ENCODE peak calls at places on chromosomes 6 and 20, in five cellular contexts. Q is mesenchymal stem cell, H is neuronal stem cell, W is H9, S is IMR-90. Y is an unnamed sample.
A peak's percentile ranks its signal among the peaks of the same experiment; 100 is the strongest.

GRCh38 chr6:69771158-69771906 is 25.5 kb downstream of the LMBRD1 start:
- DNase-seq in Q (no peak), H (no peak), W (no peak), S (no peak), Y (peak; percentile 51)

GRCh38 chr6:137681445-137682009 is 185.5 kb upstream of the TNFAIP3 start:
- DNase-seq in Q (no peak), H (no peak), W (no peak), S (no peak), Y (no peak)

GRCh38 chr20:46215913-46216707 is 92.2 kb downstream of the CDH22 start:
- DNase-seq in Q (peak; percentile 77), H (peak; percentile 75), W (peak; percentile 91), S (peak; percentile 28), Y (peak; percentile 99)

GRCh38 chr20:61510778-61511330 is 258.8 kb downstream of the CDH4 start:
- DNase-seq in Q (no peak), H (no peak), W (no peak), S (no peak), Y (peak; percentile 94)

GRCh38 chr20:37789408-37789807 is 95.6 kb downstream of the CTNNBL1 start:
- DNase-seq in Q (no peak), H (no peak), W (no peak), S (no peak), Y (no peak)

GRCh38 chr6:13397359-13398080 is 69.2 kb upstream of the TBC1D7 start:
- DNase-seq in Q (no peak), H (no peak), W (no peak), S (no peak), Y (no peak)

GRCh38 chr20:18506744-18507143 is 996 bp upstream of the SEC23B start:
- DNase-seq in Q (peak; percentile 11), H (no peak), W (no peak), S (no peak), Y (no peak)

GRCh38 chr6:11358904-11359840 is 126.7 kb upstream of the NEDD9 start:
- DNase-seq in Q (peak; percentile 53), H (no peak), W (no peak), S (no peak), Y (no peak)

GRCh38 chr6:7314414-7314813 is 1.4 kb upstream of the SSR1 start:
- DNase-seq in Q (no peak), H (no peak), W (no peak), S (no peak), Y (no peak)

GRCh38 chr6:56708810-56709597 is 66.3 kb upstream of the DST start:
- DNase-seq in Q (peak; percentile 75), H (no peak), W (no peak), S (peak; percentile 76), Y (peak; percentile 51)

GRCh38 chr20:45303586-45304463 is 2.8 kb upstream of the RBPJL start:
- DNase-seq in Q (no peak), H (no peak), W (no peak), S (no peak), Y (no peak)

GRCh38 chr6:157163434-157164159 is 159.7 kb downstream of the TMEM242 start:
- DNase-seq in Q (no peak), H (no peak), W (no peak), S (no peak), Y (no peak)

GRCh38 chr6:1285589-1286340 is 26.1 kb upstream of the FOXQ1 start:
- DNase-seq in Q (peak; percentile 78), H (no peak), W (no peak), S (peak; percentile 71), Y (peak; percentile 30)

GRCh38 chr6:28600188-28600587 is 74.5 kb downstream of the GPX5 start:
- DNase-seq in Q (no peak), H (no peak), W (no peak), S (no peak), Y (no peak)

GRCh38 chr20:59232618-59233017 is 67.8 kb upstream of the EDN3 start:
- DNase-seq in Q (no peak), H (no peak), W (no peak), S (peak; percentile 4), Y (no peak)

GRCh38 chr6:115668781-115669180 is 391.9 kb downstream of the FRK start:
- DNase-seq in Q (no peak), H (no peak), W (no peak), S (no peak), Y (peak; percentile 13)

GRCh38 chr6:6803180-6803978 is 214.9 kb downstream of the LY86 start:
- DNase-seq in Q (no peak), H (no peak), W (no peak), S (no peak), Y (no peak)

GRCh38 chr6:160139420-160139851 is 17.8 kb downstream of the SLC22A1 start:
- DNase-seq in Q (peak; percentile 79), H (no peak), W (no peak), S (peak; percentile 92), Y (peak; percentile 75)

GRCh38 chr20:49591217-49591865 is 23.4 kb upstream of the PTGIS start:
- DNase-seq in Q (no peak), H (no peak), W (no peak), S (peak; percentile 70), Y (no peak)

GRCh38 chr6:166877349-166877748 is 79.0 kb downstream of the RNASET2 start:
- DNase-seq in Q (no peak), H (no peak), W (no peak), S (no peak), Y (no peak)

GRCh38 chr6:20313960-20314530 is 87.6 kb upstream of the E2F3 start:
- DNase-seq in Q (peak; percentile 22), H (no peak), W (no peak), S (no peak), Y (no peak)

DNA sequence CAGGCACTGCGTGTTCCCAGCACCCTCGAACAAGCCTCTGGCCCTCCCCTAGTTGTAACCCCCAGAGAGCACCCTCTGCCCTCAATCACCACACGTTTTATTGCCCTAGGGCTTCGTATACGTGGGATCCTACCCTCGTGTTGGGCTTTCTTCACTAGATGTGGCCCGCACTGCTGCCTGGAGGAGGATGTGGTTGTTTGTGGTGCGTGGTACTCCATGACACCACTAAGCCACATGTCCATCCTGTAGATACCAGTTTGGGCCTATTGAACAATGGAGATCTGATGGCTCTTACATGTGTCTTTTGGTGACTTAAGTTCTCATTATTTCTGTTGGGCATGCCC is 17.0 kb downstream of the SLC2A4RG start:
- DNase-seq in Q (no peak), H (no peak), W (no peak), S (no peak), Y (no peak)
- H3K4ac ChIP-seq in Q (no peak overlapping the region), H (no peak overlapping the region), W (no peak overlapping the region), S (no peak overlapping the region), Y (no peak overlapping the region)

GRCh38 chr6:15616266-15616665 is 46.6 kb downstream of the DTNBP1 start:
- DNase-seq in Q (no peak), H (no peak), W (no peak), S (no peak), Y (peak; percentile 18)
- H3K4me2 ChIP-seq in Q (no peak overlapping the region), H (no peak overlapping the region), W (no peak overlapping the region), S (no peak overlapping the region), Y (no peak overlapping the region)

GRCh38 chr20:47265214-47265613 is 91.3 kb downstream of the ZMYND8 start:
- DNase-seq in Q (no peak), H (no peak), W (no peak), S (no peak), Y (no peak)

GRCh38 chr20:47266847-47267515 is 89.5 kb downstream of the ZMYND8 start:
- DNase-seq in Q (no peak), H (no peak), W (no peak), S (no peak), Y (no peak)

GRCh38 chr20:47267621-47268020 is 88.9 kb downstream of the ZMYND8 start:
- DNase-seq in Q (no peak), H (no peak), W (no peak), S (no peak), Y (no peak)

GRCh38 chr20:47263502-47264084 is 92.9 kb downstream of the ZMYND8 start:
- DNase-seq in Q (no peak), H (no peak), W (no peak), S (no peak), Y (peak; percentile 81)

GRCh38 chr20:47265984-47266383 is 90.5 kb downstream of the ZMYND8 start:
- DNase-seq in Q (no peak), H (no peak), W (no peak), S (no peak), Y (no peak)
- H3K4ac ChIP-seq in Q (no peak overlapping the region), H (no peak overlapping the region), W (no peak overlapping the region), S (peak overlapping the region; percentile 16), Y (no peak overlapping the region)

DNA sequence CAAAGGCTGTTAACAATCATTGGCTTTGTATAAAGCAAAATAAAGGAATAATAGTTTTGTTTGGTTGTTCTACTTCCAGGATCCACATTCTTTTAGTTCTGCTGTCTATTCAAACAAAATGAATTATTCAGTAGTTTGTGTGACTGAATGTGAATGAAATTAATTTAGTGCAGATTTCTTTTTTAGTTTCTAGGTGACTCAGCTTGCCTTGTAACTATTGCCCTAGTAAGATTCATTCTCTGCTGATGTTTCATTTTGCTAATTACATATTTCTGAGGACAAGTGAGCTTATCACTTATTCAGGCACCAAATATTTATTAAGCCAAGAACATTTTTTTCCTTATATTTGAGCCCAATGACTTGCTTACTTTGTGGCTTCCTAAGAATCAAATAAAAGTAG is 46.5 kb upstream of the RIPOR2 start:
- DNase-seq in Q (no peak), H (no peak), W (no peak), S (peak; percentile 54), Y (no peak)
- H3K4me2 ChIP-seq in Q (no peak overlapping the region), H (no peak overlapping the region), W (no peak overlapping the region), S (no peak overlapping the region), Y (no peak overlapping the region)

GRCh38 chr6:43170452-43171283 is at the start of gene SRF:
- DNase-seq in Q (peak; percentile 100), H (peak; percentile 100), W (peak; percentile 99), S (peak; percentile 99), Y (peak; percentile 100)
- H3K4ac ChIP-seq in Q (peak within 1 kb of the TSS; percentile 95), H (no peak within 1 kb of the TSS), W (peak within 1 kb of the TSS; percentile 42), S (peak within 1 kb of the TSS; percentile 100), Y (peak within 1 kb of the TSS; percentile 98)

GRCh38 chr6:150406948-150407347 is 38.1 kb downstream of the IYD start:
- DNase-seq in Q (no peak), H (no peak), W (no peak), S (no peak), Y (no peak)
- H3K4me2 ChIP-seq in Q (no peak overlapping the region), H (no peak overlapping the region), W (no peak overlapping the region), S (no peak overlapping the region), Y (no peak overlapping the region)

Y was measured in mesendoderm.